ENCODE peak calls at places on chromosome 5, in five cellular contexts. One of them, this sample, is unnamed.

GRCh38 chr5:159982421-159983173 is 26.3 kb upstream of the TTC1 start:
- DNase-seq in brain microvascular endothelial cell: no peak
- DNase-seq in prostate gland: no peak
- DNase-seq in transverse colon: no peak
- DNase-seq in lower leg skin: no peak
- DNase-seq in this sample: no peak

GRCh38 chr5:15821506-15821905 is 321.5 kb downstream of the FBXL7 start:
- DNase-seq in brain microvascular endothelial cell: peak
- DNase-seq in prostate gland: no peak
- DNase-seq in transverse colon: no peak
- DNase-seq in lower leg skin: no peak
- DNase-seq in this sample: no peak

GRCh38 chr5:126846756-126847155 is 69.8 kb downstream of the LMNB1 start:
- DNase-seq in brain microvascular endothelial cell: no peak
- DNase-seq in prostate gland: no peak
- DNase-seq in transverse colon: no peak
- DNase-seq in lower leg skin: no peak
- DNase-seq in this sample: no peak

GRCh38 chr5:107218457-107219193 is 452.1 kb downstream of the EFNA5 start:
- DNase-seq in brain microvascular endothelial cell: peak
- DNase-seq in prostate gland: no peak
- DNase-seq in transverse colon: no peak
- DNase-seq in lower leg skin: no peak
- DNase-seq in this sample: no peak

GRCh38 chr5:150630016-150630415 is 10.4 kb upstream of the SYNPO start:
- DNase-seq in brain microvascular endothelial cell: no peak
- DNase-seq in prostate gland: no peak
- DNase-seq in transverse colon: no peak
- DNase-seq in lower leg skin: no peak
- DNase-seq in this sample: no peak

GRCh38 chr5:11385251-11385900 is 518.9 kb downstream of the CTNND2 start:
- DNase-seq in brain microvascular endothelial cell: no peak
- DNase-seq in prostate gland: no peak
- DNase-seq in transverse colon: no peak
- DNase-seq in lower leg skin: no peak
- DNase-seq in this sample: no peak

GRCh38 chr5:72067682-72068470 is 39.4 kb upstream of the MAP1B start:
- DNase-seq in brain microvascular endothelial cell: peak
- DNase-seq in prostate gland: no peak
- DNase-seq in transverse colon: no peak
- DNase-seq in lower leg skin: no peak
- DNase-seq in this sample: no peak

GRCh38 chr5:118553662-118554061 is 434.7 kb downstream of the DTWD2 start:
- DNase-seq in brain microvascular endothelial cell: peak
- DNase-seq in prostate gland: no peak
- DNase-seq in transverse colon: no peak
- DNase-seq in lower leg skin: peak
- DNase-seq in this sample: peak

GRCh38 chr5:67215592-67216471 is 19.2 kb upstream of the CD180 start:
- DNase-seq in brain microvascular endothelial cell: peak
- DNase-seq in prostate gland: peak
- DNase-seq in transverse colon: peak
- DNase-seq in lower leg skin: peak
- DNase-seq in this sample: peak

GRCh38 chr5:134411546-134412266 is at the start of gene CDKN2AIPNL:
- DNase-seq in brain microvascular endothelial cell: peak
- DNase-seq in prostate gland: peak
- DNase-seq in transverse colon: peak
- DNase-seq in lower leg skin: peak
- DNase-seq in this sample: peak

GRCh38 chr5:173302546-173303155 is 25.6 kb downstream of the STC2 start:
- DNase-seq in brain microvascular endothelial cell: peak
- DNase-seq in prostate gland: no peak
- DNase-seq in transverse colon: no peak
- DNase-seq in lower leg skin: no peak
- DNase-seq in this sample: no peak

GRCh38 chr5:115831163-115831768 is 10.1 kb downstream of the ATG12 start:
- DNase-seq in brain microvascular endothelial cell: no peak
- DNase-seq in prostate gland: no peak
- DNase-seq in transverse colon: peak
- DNase-seq in lower leg skin: no peak
- DNase-seq in this sample: no peak

GRCh38 chr5:161547573-161548471 is 1.3 kb upstream of the GABRB2 start:
- DNase-seq in brain microvascular endothelial cell: no peak
- DNase-seq in prostate gland: no peak
- DNase-seq in transverse colon: peak
- DNase-seq in lower leg skin: no peak
- DNase-seq in this sample: no peak

GRCh38 chr5:72517961-72518690 is 10.9 kb upstream of the ZNF366 start:
- DNase-seq in brain microvascular endothelial cell: no peak
- DNase-seq in prostate gland: no peak
- DNase-seq in transverse colon: peak
- DNase-seq in lower leg skin: peak
- DNase-seq in this sample: peak

GRCh38 chr5:53601570-53601969 is 41.1 kb downstream of the NDUFS4 start:
- DNase-seq in brain microvascular endothelial cell: peak
- DNase-seq in prostate gland: no peak
- DNase-seq in transverse colon: no peak
- DNase-seq in lower leg skin: no peak
- DNase-seq in this sample: no peak

GRCh38 chr5:90957906-90958305 is 399.3 kb downstream of the ADGRV1 start:
- DNase-seq in brain microvascular endothelial cell: no peak
- DNase-seq in prostate gland: no peak
- DNase-seq in transverse colon: no peak
- DNase-seq in lower leg skin: no peak
- DNase-seq in this sample: no peak

GRCh38 chr5:149049371-149049781 is 13.5 kb downstream of the SH3TC2 start:
- DNase-seq in brain microvascular endothelial cell: no peak
- DNase-seq in prostate gland: no peak
- DNase-seq in transverse colon: no peak
- DNase-seq in lower leg skin: no peak
- DNase-seq in this sample: no peak

GRCh38 chr5:156411-157072 is 34.8 kb upstream of the LRRC14B start:
- DNase-seq in brain microvascular endothelial cell: no peak
- DNase-seq in prostate gland: no peak
- DNase-seq in transverse colon: no peak
- DNase-seq in lower leg skin: no peak
- DNase-seq in this sample: no peak

DNA sequence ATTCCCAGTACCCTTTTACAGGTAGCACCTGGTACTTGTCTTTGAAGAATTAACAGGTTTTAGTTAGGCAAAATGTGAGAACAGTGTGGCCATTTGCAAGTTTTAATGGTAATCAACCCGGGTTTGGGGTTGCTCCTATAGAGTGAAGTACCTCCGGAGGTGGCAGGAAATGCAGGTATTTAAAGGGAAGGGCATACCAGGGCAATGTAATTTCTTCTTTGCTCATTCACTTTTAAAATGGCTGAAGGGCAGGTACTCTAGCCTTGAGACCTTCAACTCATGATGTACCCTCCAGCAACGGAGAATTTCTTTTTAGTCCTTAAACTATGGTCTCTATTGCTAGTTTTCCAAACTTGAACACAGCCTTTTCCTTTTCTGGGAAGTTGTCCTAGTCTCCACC is 1.3 kb upstream of the HSPA4 start:
- DNase-seq in brain microvascular endothelial cell: no peak
- DNase-seq in prostate gland: no peak
- DNase-seq in transverse colon: no peak
- DNase-seq in lower leg skin: no peak
- DNase-seq in this sample: no peak
- H3K4me3 ChIP-seq in brain microvascular endothelial cell: peak
- H3K4me3 ChIP-seq in prostate gland: no peak
- H3K4me3 ChIP-seq in transverse colon: no peak
- H3K4me3 ChIP-seq in lower leg skin: no peak
- H3K4me3 ChIP-seq in this sample: peak

DNA sequence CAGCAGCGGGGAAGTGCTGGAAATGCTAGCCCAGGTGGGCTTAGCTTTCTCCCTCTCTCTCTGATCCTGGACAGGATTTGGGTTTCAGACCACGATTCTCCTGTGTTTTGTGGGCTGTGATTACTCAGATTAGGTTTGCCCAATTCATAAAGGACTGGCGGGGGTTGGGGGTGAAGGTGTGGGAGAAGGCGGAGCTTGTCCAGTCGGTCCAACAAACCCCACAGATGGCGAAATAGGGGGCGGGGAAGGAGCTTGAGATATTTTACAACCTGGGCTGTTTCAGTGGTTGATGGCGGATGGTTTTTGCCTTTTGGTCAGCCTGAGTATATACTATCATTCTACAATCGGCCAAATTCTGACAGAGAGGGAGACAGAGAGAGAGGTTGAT is 35.2 kb downstream of the PCDHAC2 start:
- DNase-seq in brain microvascular endothelial cell: no peak
- DNase-seq in prostate gland: no peak
- DNase-seq in transverse colon: no peak
- DNase-seq in lower leg skin: no peak
- DNase-seq in this sample: no peak
- H3K4me3 ChIP-seq in brain microvascular endothelial cell: no peak
- H3K4me3 ChIP-seq in prostate gland: no peak
- H3K4me3 ChIP-seq in transverse colon: no peak
- H3K4me3 ChIP-seq in lower leg skin: no peak
- H3K4me3 ChIP-seq in this sample: peak

GRCh38 chr5:180069589-180070247 is 1.8 kb downstream of the RNF130 start:
- DNase-seq in brain microvascular endothelial cell: no peak
- DNase-seq in prostate gland: peak
- DNase-seq in transverse colon: peak
- DNase-seq in lower leg skin: peak
- DNase-seq in this sample: no peak
- H3K4me3 ChIP-seq in brain microvascular endothelial cell: peak
- H3K4me3 ChIP-seq in prostate gland: peak
- H3K4me3 ChIP-seq in transverse colon: no peak
- H3K4me3 ChIP-seq in lower leg skin: no peak
- H3K4me3 ChIP-seq in this sample: peak

GRCh38 chr5:140341591-140341990 is 4.8 kb downstream of the HBEGF start:
- DNase-seq in brain microvascular endothelial cell: no peak
- DNase-seq in prostate gland: no peak
- DNase-seq in transverse colon: no peak
- DNase-seq in lower leg skin: no peak
- DNase-seq in this sample: peak

GRCh38 chr5:140338918-140339317 is 7.5 kb downstream of the HBEGF start:
- DNase-seq in brain microvascular endothelial cell: no peak
- DNase-seq in prostate gland: no peak
- DNase-seq in transverse colon: no peak
- DNase-seq in lower leg skin: no peak
- DNase-seq in this sample: no peak

GRCh38 chr5:140339636-140340035 is 6.8 kb downstream of the HBEGF start:
- DNase-seq in brain microvascular endothelial cell: no peak
- DNase-seq in prostate gland: no peak
- DNase-seq in transverse colon: no peak
- DNase-seq in lower leg skin: no peak
- DNase-seq in this sample: no peak

GRCh38 chr5:140342287-140342686 is 4.1 kb downstream of the HBEGF start:
- DNase-seq in brain microvascular endothelial cell: no peak
- DNase-seq in prostate gland: no peak
- DNase-seq in transverse colon: no peak
- DNase-seq in lower leg skin: no peak
- DNase-seq in this sample: no peak

GRCh38 chr5:140340605-140341004 is 5.8 kb downstream of the HBEGF start:
- DNase-seq in brain microvascular endothelial cell: no peak
- DNase-seq in prostate gland: no peak
- DNase-seq in transverse colon: no peak
- DNase-seq in lower leg skin: no peak
- DNase-seq in this sample: no peak
- H3K4me3 ChIP-seq in brain microvascular endothelial cell: no peak
- H3K4me3 ChIP-seq in prostate gland: no peak
- H3K4me3 ChIP-seq in transverse colon: no peak
- H3K4me3 ChIP-seq in lower leg skin: no peak
- H3K4me3 ChIP-seq in this sample: no peak

This sample was measured in thoracic aorta.